ENCODE peak calls at places on chromosomes 6 and 20, in ten cellular contexts. K is left lung; S is OCI-LY7; Y is tibial nerve; Q is CD8-positive, alpha-beta memory T cell; M is neural progenitor cell; U is SJSA1; I is Panc1; G is Peyer's patch; B is psoas muscle. A is an unnamed sample. For H3K4me1, the result is how much of the 10 kb centered on the place peaks cover.

GRCh38 chr20:2692036-2692885 is at the start of gene EBF4:
- DNase-seq in K (peak), S (peak), Y (peak), Q (peak), M (peak), U (no peak), I (no peak), G (no peak), B (no peak), A (peak)

GRCh38 chr6:131923356-131923755 is 27.8 kb downstream of the CCN2 start:
- DNase-seq in K (no peak), S (peak), Y (peak), Q (no peak), M (peak), U (peak), I (no peak), G (no peak), B (no peak), A (no peak)

GRCh38 chr20:46308258-46309157 is at the start of gene CDH22:
- DNase-seq in K (no peak), S (peak), Y (no peak), Q (peak), M (peak), U (no peak), I (no peak), G (peak), B (peak), A (no peak)

GRCh38 chr20:17650816-17651760 is 31.0 kb downstream of the RRBP1 start:
- DNase-seq in K (no peak), S (no peak), Y (no peak), Q (no peak), M (no peak), U (no peak), I (no peak), G (no peak), B (peak), A (no peak)

GRCh38 chr6:6980999-6981581 is 126.7 kb upstream of the RREB1 start:
- DNase-seq in K (no peak), S (no peak), Y (no peak), Q (no peak), M (no peak), U (no peak), I (no peak), G (no peak), B (no peak), A (no peak)

GRCh38 chr6:105482956-105483355 is 80.1 kb upstream of the PREP start:
- DNase-seq in K (no peak), S (no peak), Y (no peak), Q (no peak), M (no peak), U (no peak), I (no peak), G (no peak), B (no peak), A (no peak)

GRCh38 chr20:36259177-36259835 is 23.0 kb downstream of the AAR2 start:
- DNase-seq in K (no peak), S (no peak), Y (no peak), Q (no peak), M (peak), U (no peak), I (no peak), G (no peak), B (no peak), A (peak)

GRCh38 chr6:72040106-72040505 is 153.8 kb downstream of the RIMS1 start:
- DNase-seq in K (no peak), S (no peak), Y (no peak), Q (no peak), M (no peak), U (no peak), I (no peak), G (no peak), B (no peak), A (no peak)

GRCh38 chr6:54238407-54238806 is 69.8 kb upstream of the TINAG start:
- DNase-seq in K (no peak), S (no peak), Y (no peak), Q (no peak), M (no peak), U (no peak), I (no peak), G (no peak), B (no peak), A (no peak)

GRCh38 chr20:3720626-3721025 is 8.2 kb upstream of the SIGLEC1 start:
- DNase-seq in K (no peak), S (no peak), Y (no peak), Q (no peak), M (no peak), U (no peak), I (no peak), G (no peak), B (no peak), A (no peak)

GRCh38 chr20:23059831-23060230 is 10.4 kb upstream of the THBD start:
- DNase-seq in K (no peak), S (no peak), Y (no peak), Q (no peak), M (no peak), U (no peak), I (no peak), G (no peak), B (no peak), A (peak)

GRCh38 chr6:21115111-21115510 is 478.4 kb upstream of the SOX4 start:
- DNase-seq in K (no peak), S (no peak), Y (no peak), Q (no peak), M (peak), U (no peak), I (no peak), G (no peak), B (no peak), A (no peak)

GRCh38 chr6:121522771-121523386 is 87.4 kb downstream of the GJA1 start:
- DNase-seq in K (no peak), S (no peak), Y (no peak), Q (no peak), M (no peak), U (no peak), I (no peak), G (no peak), B (no peak), A (no peak)

GRCh38 chr20:35451295-35451694 is 4.1 kb upstream of the CEP250 start:
- DNase-seq in K (no peak), S (no peak), Y (no peak), Q (no peak), M (no peak), U (no peak), I (no peak), G (no peak), B (no peak), A (no peak)

GRCh38 chr6:170404697-170405096 is 98.1 kb downstream of the FAM120B start:
- DNase-seq in K (no peak), S (no peak), Y (no peak), Q (no peak), M (no peak), U (no peak), I (no peak), G (no peak), B (no peak), A (no peak)

GRCh38 chr20:45779011-45779915 is 12.4 kb downstream of the WFDC3 start:
- DNase-seq in K (peak), S (no peak), Y (peak), Q (no peak), M (no peak), U (peak), I (peak), G (peak), B (peak), A (peak)

GRCh38 chr6:46221221-46221793 is 50.5 kb upstream of the ENPP5 start:
- DNase-seq in K (no peak), S (peak), Y (no peak), Q (no peak), M (peak), U (peak), I (peak), G (no peak), B (no peak), A (no peak)

GRCh38 chr20:51382986-51383821 is 159.3 kb downstream of the NFATC2 start:
- DNase-seq in K (peak), S (peak), Y (no peak), Q (no peak), M (no peak), U (no peak), I (no peak), G (no peak), B (no peak), A (peak)

GRCh38 chr20:25043499-25044260 is 14.3 kb downstream of the ACSS1 start:
- DNase-seq in K (peak), S (no peak), Y (no peak), Q (no peak), M (no peak), U (no peak), I (no peak), G (no peak), B (peak), A (peak)

GRCh38 chr6:158008894-158009891 is 27.5 kb downstream of the SYNJ2 start:
- DNase-seq in K (no peak), S (no peak), Y (peak), Q (peak), M (no peak), U (peak), I (no peak), G (peak), B (peak), A (peak)

GRCh38 chr20:50274570-50275430 is 84.2 kb downstream of the CEBPB start:
- DNase-seq in K (peak), S (no peak), Y (peak), Q (no peak), M (no peak), U (no peak), I (no peak), G (no peak), B (peak), A (peak)

GRCh38 chr6:6405031-6405430 is 84.6 kb upstream of the F13A1 start:
- DNase-seq in K (no peak), S (no peak), Y (no peak), Q (no peak), M (no peak), U (no peak), I (no peak), G (no peak), B (no peak), A (no peak)

GRCh38 chr20:7703436-7703835 is 236.8 kb downstream of the HAO1 start:
- DNase-seq in K (no peak), S (peak), Y (no peak), Q (no peak), M (no peak), U (no peak), I (no peak), G (no peak), B (no peak), A (no peak)

GRCh38 chr6:145699462-145699861 is 35.9 kb downstream of the EPM2A start:
- DNase-seq in K (no peak), S (no peak), Y (no peak), Q (no peak), M (no peak), U (peak), I (no peak), G (no peak), B (no peak), A (no peak)

GRCh38 chr20:44701889-44702288 is 13.3 kb upstream of the CCN5 start:
- DNase-seq in K (no peak), S (no peak), Y (no peak), Q (no peak), M (peak), U (no peak), I (no peak), G (no peak), B (no peak), A (no peak)

GRCh38 chr6:135514706-135515105 is 17.2 kb upstream of the AHI1 start:
- DNase-seq in K (no peak), S (no peak), Y (no peak), Q (no peak), M (peak), U (no peak), I (no peak), G (no peak), B (no peak), A (no peak)

GRCh38 chr6:5536644-5537043 is 275.3 kb downstream of the FARS2 start:
- DNase-seq in K (no peak), S (no peak), Y (no peak), Q (no peak), M (no peak), U (no peak), I (no peak), G (no peak), B (no peak), A (no peak)

GRCh38 chr6:39231844-39232243 is 2.6 kb upstream of the KCNK5 start:
- DNase-seq in K (no peak), S (no peak), Y (no peak), Q (no peak), M (no peak), U (no peak), I (no peak), G (no peak), B (no peak), A (no peak)

GRCh38 chr6:158666637-158667359 is 16.9 kb downstream of the SYTL3 start:
- DNase-seq in K (peak), S (no peak), Y (peak), Q (no peak), M (no peak), U (no peak), I (no peak), G (no peak), B (no peak), A (no peak)

GRCh38 chr6:63706630-63707029 is 71.0 kb downstream of the PHF3 start:
- DNase-seq in K (no peak), S (no peak), Y (no peak), Q (no peak), M (no peak), U (no peak), I (no peak), G (no peak), B (no peak), A (no peak)

GRCh38 chr6:116666869-116667268 is 1.7 kb downstream of the ZUP1 start:
- DNase-seq in K (no peak), S (no peak), Y (no peak), Q (no peak), M (no peak), U (no peak), I (no peak), G (no peak), B (no peak), A (no peak)

GRCh38 chr6:16654703-16655102 is 106.6 kb downstream of the ATXN1 start:
- DNase-seq in K (no peak), S (no peak), Y (no peak), Q (no peak), M (no peak), U (no peak), I (no peak), G (no peak), B (no peak), A (no peak)

GRCh38 chr20:57663681-57664451 is 43.6 kb upstream of the ZBP1 start:
- DNase-seq in K (peak), S (no peak), Y (no peak), Q (no peak), M (no peak), U (no peak), I (no peak), G (no peak), B (peak), A (no peak)

GRCh38 chr20:57294558-57294957 is 28.1 kb upstream of the BMP7 start:
- DNase-seq in K (no peak), S (no peak), Y (no peak), Q (no peak), M (peak), U (no peak), I (no peak), G (no peak), B (no peak), A (no peak)

GRCh38 chr20:50915424-50915823 is 15.8 kb downstream of the ADNP start:
- DNase-seq in K (no peak), S (no peak), Y (no peak), Q (no peak), M (no peak), U (no peak), I (no peak), G (no peak), B (no peak), A (no peak)

GRCh38 chr6:157531169-157531985 is 150.4 kb downstream of the ZDHHC14 start:
- DNase-seq in K (no peak), S (no peak), Y (no peak), Q (no peak), M (peak), U (no peak), I (no peak), G (no peak), B (peak), A (no peak)

DNA sequence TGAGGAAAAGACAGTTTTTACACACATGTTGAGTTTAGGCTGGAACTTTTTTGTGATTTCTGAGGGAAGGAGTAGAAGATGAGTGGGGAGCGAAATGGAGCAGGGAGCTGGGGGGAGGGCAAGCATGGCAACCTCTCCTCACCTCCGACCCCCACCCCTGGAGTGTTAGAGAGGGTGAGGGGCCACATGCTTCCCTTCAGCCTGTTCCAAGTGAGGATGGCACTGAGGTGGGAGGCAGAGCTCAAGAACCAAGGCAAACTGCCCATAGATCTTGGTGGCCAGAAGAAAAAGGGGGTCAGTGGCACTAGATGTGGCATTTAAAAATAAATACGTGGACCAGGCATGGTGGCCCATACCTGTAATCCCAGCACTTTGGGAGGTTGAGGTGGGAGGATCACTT is 4.8 kb downstream of the TTBK1 start:
- DNase-seq in K (no peak), S (no peak), Y (no peak), Q (no peak), M (no peak), U (no peak), I (no peak), G (no peak), B (peak), A (no peak)
- H3K4me3 ChIP-seq in K (no peak), S (peak), Y (no peak), Q (no peak), M (peak), U (no peak), I (no peak), G (no peak), B (peak), A (no peak)

DNA sequence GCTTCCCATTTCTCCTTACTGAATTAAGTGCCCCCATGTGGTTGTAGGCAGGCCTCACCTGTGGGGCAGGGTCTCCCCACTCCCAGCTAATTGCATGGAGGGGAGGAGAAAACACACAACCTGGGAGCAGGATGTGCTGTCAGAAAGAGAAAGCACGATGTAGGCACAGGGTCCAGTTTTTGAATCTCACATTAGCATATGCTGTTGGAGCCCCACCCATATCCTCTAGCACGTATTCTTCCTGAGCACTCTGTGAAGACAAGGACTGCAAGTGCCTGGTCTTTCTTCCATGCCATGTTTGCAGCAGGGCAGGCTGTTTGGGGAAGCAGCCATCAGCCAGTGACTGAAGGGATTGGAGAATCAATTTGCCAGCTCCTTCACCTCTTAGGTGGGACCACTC is 108.2 kb downstream of the CFAP61 start:
- DNase-seq in K (no peak), S (no peak), Y (no peak), Q (no peak), M (no peak), U (no peak), I (no peak), G (no peak), B (no peak), A (no peak)
- H3K4me1 ChIP-seq in K (under half), S (under half), Y (under half), Q (under half), M (under half), U (under half), I (under half), G (under half), B (under half), A (under half)

GRCh38 chr6:25180630-25181375 is 98.4 kb upstream of the CARMIL1 start:
- DNase-seq in K (no peak), S (no peak), Y (no peak), Q (no peak), M (no peak), U (no peak), I (no peak), G (no peak), B (no peak), A (no peak)
- H3K27ac ChIP-seq in K (no peak), S (no peak), Y (peak), Q (no peak), M (no peak), U (no peak), I (no peak), G (no peak), B (no peak), A (no peak)

DNA sequence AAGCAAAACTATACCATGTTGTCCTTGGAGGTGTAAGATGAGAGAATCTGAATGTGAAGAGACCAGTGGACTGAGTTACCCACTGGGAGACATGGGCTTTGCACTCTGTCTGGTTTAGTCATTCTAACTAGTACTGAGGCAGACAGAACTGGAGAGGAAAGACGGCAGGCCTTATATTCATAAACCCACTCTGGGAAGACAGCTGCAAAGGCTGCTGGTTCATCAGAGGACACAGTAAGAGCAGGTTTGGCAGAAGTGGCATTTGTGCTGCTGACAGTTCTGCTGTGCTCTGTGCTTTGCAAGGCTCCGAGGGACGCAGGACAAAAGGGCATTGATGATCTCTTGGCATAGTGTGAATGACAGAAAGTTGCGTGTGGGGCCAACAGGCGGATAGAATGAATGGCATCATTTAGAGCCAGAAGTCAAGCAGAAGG is 142.3 kb upstream of the TENT5A start:
- DNase-seq in K (no peak), S (no peak), Y (peak), Q (no peak), M (peak), U (peak), I (no peak), G (no peak), B (peak), A (no peak)
- H3K4me3 ChIP-seq in K (no peak), S (no peak), Y (no peak), Q (no peak), M (no peak), U (peak), I (no peak), G (no peak), B (no peak), A (no peak)

GRCh38 chr6:43092635-43093034 is 16.5 kb downstream of the PTK7 start:
- DNase-seq in K (no peak), S (no peak), Y (no peak), Q (no peak), M (no peak), U (no peak), I (no peak), G (no peak), B (no peak), A (no peak)

GRCh38 chr6:43090557-43090952 is 14.4 kb downstream of the PTK7 start:
- DNase-seq in K (no peak), S (no peak), Y (no peak), Q (no peak), M (peak), U (no peak), I (no peak), G (no peak), B (no peak), A (no peak)

GRCh38 chr6:43091020-43091419 is 14.9 kb downstream of the PTK7 start:
- DNase-seq in K (no peak), S (no peak), Y (no peak), Q (no peak), M (no peak), U (no peak), I (no peak), G (no peak), B (no peak), A (no peak)

GRCh38 chr6:43089874-43090556 is 13.9 kb downstream of the PTK7 start:
- DNase-seq in K (peak), S (no peak), Y (no peak), Q (no peak), M (peak), U (no peak), I (no peak), G (no peak), B (no peak), A (no peak)

DNA sequence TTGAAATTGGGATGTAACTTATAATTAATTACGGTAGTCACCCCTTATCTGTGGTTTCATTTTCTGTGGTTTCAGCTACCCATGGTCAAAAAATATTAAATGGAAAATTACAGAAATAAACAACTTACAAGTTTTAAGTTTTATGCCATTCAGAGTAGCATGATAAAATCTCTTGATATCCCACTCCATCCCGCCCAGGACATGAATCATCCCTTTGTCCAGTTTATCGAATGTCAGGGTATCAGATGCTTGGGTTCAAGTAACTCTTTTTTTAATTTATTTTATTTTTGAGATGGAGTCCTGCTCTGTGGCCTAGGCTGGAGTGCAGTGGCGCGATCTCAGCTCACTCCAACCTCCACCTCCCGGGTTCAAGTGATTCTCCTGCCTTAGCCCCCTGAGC is 15.5 kb downstream of the PTK7 start:
- DNase-seq in K (no peak), S (no peak), Y (no peak), Q (no peak), M (no peak), U (no peak), I (no peak), G (no peak), B (no peak), A (no peak)
- H3K4me1 ChIP-seq in K (under half), S (under half), Y (under half), Q (under half), M (half or more), U (under half), I (half or more), G (under half), B (under half), A (under half)

DNA sequence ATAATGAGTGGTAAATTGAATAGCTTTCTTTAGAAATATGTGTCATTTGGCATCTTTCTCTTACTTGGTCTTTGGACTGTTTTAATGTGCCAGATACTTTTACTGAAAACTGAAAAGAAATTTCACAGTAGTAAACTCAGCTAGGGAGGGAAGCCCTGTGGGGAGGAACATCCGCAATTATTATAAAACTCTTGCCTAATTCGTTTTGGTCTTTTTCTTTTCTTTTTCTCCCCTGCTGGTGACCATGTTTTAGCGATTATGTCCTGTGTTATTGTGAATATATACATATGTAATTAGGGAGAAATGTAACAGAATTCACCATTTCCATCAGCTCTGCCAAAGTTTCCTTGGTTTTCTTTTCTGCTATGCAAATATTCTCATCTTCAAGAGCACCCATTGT is 1.7 kb downstream of the DOK5 start:
- DNase-seq in K (no peak), S (no peak), Y (no peak), Q (no peak), M (no peak), U (no peak), I (no peak), G (no peak), B (no peak), A (no peak)
- H3K27ac ChIP-seq in K (no peak), S (no peak), Y (no peak), Q (no peak), M (no peak), U (no peak), I (no peak), G (no peak), B (no peak), A (no peak)

A was measured in aorta.